ENCODE peak calls at places on chromosomes 5 and 9, in eight cellular contexts. One of them, this sample, is unnamed.

GRCh38 chr5:1745190-1745805 is 54.3 kb downstream of the MRPL36 start:
- DNase-seq in stimulated activated CD4-positive, alpha-beta T cell treated with anti-CD3 and anti-CD28 coated beads, Interleukin-1b, Interleukin-23, amount 100 ng/mL, for 24 hours: no peak
- DNase-seq in ELR: no peak
- DNase-seq in activated CD4-positive, alpha-beta T cell treated with anti-CD3 and anti-CD28 coated beads for 24 hours: no peak
- DNase-seq in hypothalamus: no peak
- DNase-seq in NCI-H446: no peak
- DNase-seq in NCI-H2107: no peak
- DNase-seq in activated T-helper 2 cell treated with anti-CD3 and anti-CD28 coated beads, Interferon-gamma antibody, Interleukin-2, Interleukin-4, amounts not matched to agents 10 μg/mL and 5 μg/mL and 100 μg/mL, durations not matched to agents 14 hours and 24 hours and 36 hours: no peak
- DNase-seq in this sample: no peak

GRCh38 chr9:10690546-10690945 is 77.7 kb upstream of the PTPRD start:
- DNase-seq in NCI-H446: no peak
- DNase-seq in NCI-H2107: no peak
- DNase-seq in ELR: no peak
- DNase-seq in activated T-helper 2 cell treated with anti-CD3 and anti-CD28 coated beads, Interferon-gamma antibody, Interleukin-2, Interleukin-4, amounts not matched to agents 10 μg/mL and 5 μg/mL and 100 μg/mL, durations not matched to agents 14 hours and 24 hours and 36 hours: no peak
- DNase-seq in hypothalamus: no peak
- DNase-seq in activated CD4-positive, alpha-beta T cell treated with anti-CD3 and anti-CD28 coated beads for 24 hours: no peak
- DNase-seq in stimulated activated CD4-positive, alpha-beta T cell treated with anti-CD3 and anti-CD28 coated beads, Interleukin-1b, Interleukin-23, amount 100 ng/mL, for 24 hours: no peak
- DNase-seq in this sample: no peak

GRCh38 chr9:114303977-114304376 is 18.9 kb upstream of the ORM1 start:
- DNase-seq in activated T-helper 2 cell treated with anti-CD3 and anti-CD28 coated beads, Interferon-gamma antibody, Interleukin-2, Interleukin-4, amounts not matched to agents 10 μg/mL and 5 μg/mL and 100 μg/mL, durations not matched to agents 14 hours and 24 hours and 36 hours: no peak
- DNase-seq in NCI-H446: peak
- DNase-seq in NCI-H2107: no peak
- DNase-seq in activated CD4-positive, alpha-beta T cell treated with anti-CD3 and anti-CD28 coated beads for 24 hours: no peak
- DNase-seq in ELR: no peak
- DNase-seq in hypothalamus: no peak
- DNase-seq in stimulated activated CD4-positive, alpha-beta T cell treated with anti-CD3 and anti-CD28 coated beads, Interleukin-1b, Interleukin-23, amount 100 ng/mL, for 24 hours: no peak
- DNase-seq in this sample: no peak

GRCh38 chr5:1786621-1787471 is 12.8 kb downstream of the MRPL36 start:
- DNase-seq in activated T-helper 2 cell treated with anti-CD3 and anti-CD28 coated beads, Interferon-gamma antibody, Interleukin-2, Interleukin-4, amounts not matched to agents 10 μg/mL and 5 μg/mL and 100 μg/mL, durations not matched to agents 14 hours and 24 hours and 36 hours: no peak
- DNase-seq in NCI-H2107: no peak
- DNase-seq in stimulated activated CD4-positive, alpha-beta T cell treated with anti-CD3 and anti-CD28 coated beads, Interleukin-1b, Interleukin-23, amount 100 ng/mL, for 24 hours: no peak
- DNase-seq in ELR: no peak
- DNase-seq in NCI-H446: no peak
- DNase-seq in activated CD4-positive, alpha-beta T cell treated with anti-CD3 and anti-CD28 coated beads for 24 hours: no peak
- DNase-seq in hypothalamus: no peak
- DNase-seq in this sample: no peak

GRCh38 chr9:121652037-121652837 is 803 bp downstream of the DAB2IP start:
- DNase-seq in ELR: no peak
- DNase-seq in activated CD4-positive, alpha-beta T cell treated with anti-CD3 and anti-CD28 coated beads for 24 hours: no peak
- DNase-seq in hypothalamus: no peak
- DNase-seq in stimulated activated CD4-positive, alpha-beta T cell treated with anti-CD3 and anti-CD28 coated beads, Interleukin-1b, Interleukin-23, amount 100 ng/mL, for 24 hours: no peak
- DNase-seq in NCI-H2107: no peak
- DNase-seq in NCI-H446: no peak
- DNase-seq in activated T-helper 2 cell treated with anti-CD3 and anti-CD28 coated beads, Interferon-gamma antibody, Interleukin-2, Interleukin-4, amounts not matched to agents 10 μg/mL and 5 μg/mL and 100 μg/mL, durations not matched to agents 14 hours and 24 hours and 36 hours: no peak
- DNase-seq in this sample: no peak

GRCh38 chr5:58974083-58974482 is 391.2 kb downstream of the RAB3C start:
- DNase-seq in NCI-H446: no peak
- DNase-seq in activated CD4-positive, alpha-beta T cell treated with anti-CD3 and anti-CD28 coated beads for 24 hours: no peak
- DNase-seq in stimulated activated CD4-positive, alpha-beta T cell treated with anti-CD3 and anti-CD28 coated beads, Interleukin-1b, Interleukin-23, amount 100 ng/mL, for 24 hours: no peak
- DNase-seq in ELR: no peak
- DNase-seq in NCI-H2107: no peak
- DNase-seq in hypothalamus: no peak
- DNase-seq in activated T-helper 2 cell treated with anti-CD3 and anti-CD28 coated beads, Interferon-gamma antibody, Interleukin-2, Interleukin-4, amounts not matched to agents 10 μg/mL and 5 μg/mL and 100 μg/mL, durations not matched to agents 14 hours and 24 hours and 36 hours: no peak
- DNase-seq in this sample: no peak

GRCh38 chr9:135699440-135699839 is at the start of gene SOHLH1:
- DNase-seq in ELR: no peak
- DNase-seq in hypothalamus: no peak
- DNase-seq in NCI-H2107: no peak
- DNase-seq in activated CD4-positive, alpha-beta T cell treated with anti-CD3 and anti-CD28 coated beads for 24 hours: no peak
- DNase-seq in NCI-H446: no peak
- DNase-seq in stimulated activated CD4-positive, alpha-beta T cell treated with anti-CD3 and anti-CD28 coated beads, Interleukin-1b, Interleukin-23, amount 100 ng/mL, for 24 hours: no peak
- DNase-seq in activated T-helper 2 cell treated with anti-CD3 and anti-CD28 coated beads, Interferon-gamma antibody, Interleukin-2, Interleukin-4, amounts not matched to agents 10 μg/mL and 5 μg/mL and 100 μg/mL, durations not matched to agents 14 hours and 24 hours and 36 hours: no peak
- DNase-seq in this sample: no peak

GRCh38 chr9:19161257-19162025 is 34.1 kb upstream of the PLIN2 start:
- DNase-seq in activated CD4-positive, alpha-beta T cell treated with anti-CD3 and anti-CD28 coated beads for 24 hours: peak
- DNase-seq in hypothalamus: no peak
- DNase-seq in NCI-H446: no peak
- DNase-seq in NCI-H2107: no peak
- DNase-seq in ELR: peak
- DNase-seq in activated T-helper 2 cell treated with anti-CD3 and anti-CD28 coated beads, Interferon-gamma antibody, Interleukin-2, Interleukin-4, amounts not matched to agents 10 μg/mL and 5 μg/mL and 100 μg/mL, durations not matched to agents 14 hours and 24 hours and 36 hours: peak
- DNase-seq in stimulated activated CD4-positive, alpha-beta T cell treated with anti-CD3 and anti-CD28 coated beads, Interleukin-1b, Interleukin-23, amount 100 ng/mL, for 24 hours: peak
- DNase-seq in this sample: peak

GRCh38 chr5:138351517-138351916 is 968 bp upstream of the KDM3B start:
- DNase-seq in hypothalamus: no peak
- DNase-seq in NCI-H2107: no peak
- DNase-seq in activated T-helper 2 cell treated with anti-CD3 and anti-CD28 coated beads, Interferon-gamma antibody, Interleukin-2, Interleukin-4, amounts not matched to agents 10 μg/mL and 5 μg/mL and 100 μg/mL, durations not matched to agents 14 hours and 24 hours and 36 hours: no peak
- DNase-seq in ELR: no peak
- DNase-seq in NCI-H446: no peak
- DNase-seq in stimulated activated CD4-positive, alpha-beta T cell treated with anti-CD3 and anti-CD28 coated beads, Interleukin-1b, Interleukin-23, amount 100 ng/mL, for 24 hours: no peak
- DNase-seq in activated CD4-positive, alpha-beta T cell treated with anti-CD3 and anti-CD28 coated beads for 24 hours: no peak
- DNase-seq in this sample: no peak

GRCh38 chr5:113147088-113147487 is 170.5 kb downstream of the DCP2 start:
- DNase-seq in NCI-H446: no peak
- DNase-seq in stimulated activated CD4-positive, alpha-beta T cell treated with anti-CD3 and anti-CD28 coated beads, Interleukin-1b, Interleukin-23, amount 100 ng/mL, for 24 hours: no peak
- DNase-seq in hypothalamus: no peak
- DNase-seq in activated CD4-positive, alpha-beta T cell treated with anti-CD3 and anti-CD28 coated beads for 24 hours: no peak
- DNase-seq in ELR: peak
- DNase-seq in activated T-helper 2 cell treated with anti-CD3 and anti-CD28 coated beads, Interferon-gamma antibody, Interleukin-2, Interleukin-4, amounts not matched to agents 10 μg/mL and 5 μg/mL and 100 μg/mL, durations not matched to agents 14 hours and 24 hours and 36 hours: no peak
- DNase-seq in NCI-H2107: no peak
- DNase-seq in this sample: no peak

This sample was measured in GM12865.